ENCODE peak calls at places on chromosomes 13 and 19, in five cellular contexts. U, R, O, Y and F are unnamed samples. For H3K36me3, the result is how much of the 10 kb centered on the place peaks cover.

GRCh38 chr19:14770944-14771839 is 7.2 kb downstream of the ADGRE2 start:
- DNase-seq in U (no peak), R (no peak), O (no peak), Y (peak), F (no peak)

GRCh38 chr19:8526345-8527062 is 12.5 kb upstream of the ZNF414 start:
- DNase-seq in U (peak), R (peak), O (peak), Y (peak), F (peak)

GRCh38 chr13:45994752-45995151 is 57.8 kb downstream of the ZC3H13 start:
- DNase-seq in U (no peak), R (no peak), O (no peak), Y (no peak), F (no peak)

GRCh38 chr19:30666301-30666803 is 294.2 kb downstream of the ZNF536 start:
- DNase-seq in U (peak), R (peak), O (peak), Y (no peak), F (no peak)

GRCh38 chr13:50214514-50214913 is 199.3 kb downstream of the KCNRG start:
- DNase-seq in U (no peak), R (no peak), O (no peak), Y (no peak), F (no peak)

GRCh38 chr19:6092329-6093286 is 17.7 kb downstream of the RFX2 start:
- DNase-seq in U (no peak), R (peak), O (peak), Y (peak), F (peak)

GRCh38 chr19:46474211-46474610 is 2.8 kb upstream of the PNMA8A start:
- DNase-seq in U (no peak), R (no peak), O (no peak), Y (no peak), F (no peak)

GRCh38 chr13:110346661-110347067 is 39.6 kb downstream of the COL4A2 start:
- DNase-seq in U (no peak), R (no peak), O (no peak), Y (no peak), F (no peak)

GRCh38 chr13:49057176-49057575 is 81.5 kb downstream of the FNDC3A start:
- DNase-seq in U (no peak), R (no peak), O (no peak), Y (no peak), F (no peak)

GRCh38 chr19:610801-611505 is 21.3 kb downstream of the HCN2 start:
- DNase-seq in U (peak), R (peak), O (peak), Y (no peak), F (no peak)

GRCh38 chr13:105220063-105220462 is 1315.4 kb downstream of the EFNB2 start:
- DNase-seq in U (no peak), R (no peak), O (no peak), Y (no peak), F (no peak)

GRCh38 chr13:51541809-51542258 is 42.4 kb upstream of the WDFY2 start:
- DNase-seq in U (no peak), R (no peak), O (peak), Y (no peak), F (no peak)

GRCh38 chr13:94660695-94661324 is 51.5 kb downstream of the SOX21 start:
- DNase-seq in U (peak), R (no peak), O (peak), Y (no peak), F (no peak)

GRCh38 chr19:13425151-13425550 is 81.1 kb downstream of the CACNA1A start:
- DNase-seq in U (no peak), R (no peak), O (no peak), Y (no peak), F (no peak)

GRCh38 chr13:50292082-50292481 is 276.8 kb downstream of the KCNRG start:
- DNase-seq in U (no peak), R (no peak), O (no peak), Y (no peak), F (no peak)

GRCh38 chr19:47619763-47620162 is 10.8 kb downstream of the BICRA start:
- DNase-seq in U (no peak), R (no peak), O (no peak), Y (no peak), F (no peak)

GRCh38 chr13:75181906-75182305 is 300.1 kb downstream of the TBC1D4 start:
- DNase-seq in U (no peak), R (no peak), O (no peak), Y (no peak), F (no peak)

GRCh38 chr19:55175117-55175867 is 4.8 kb downstream of the SYT5 start:
- DNase-seq in U (no peak), R (no peak), O (no peak), Y (no peak), F (no peak)

GRCh38 chr13:43448605-43449004 is 338.2 kb downstream of the ENOX1 start:
- DNase-seq in U (no peak), R (no peak), O (no peak), Y (no peak), F (no peak)

GRCh38 chr19:4014541-4015491 is 7.3 kb downstream of the PIAS4 start:
- DNase-seq in U (peak), R (peak), O (no peak), Y (no peak), F (no peak)
- H3K36me3 ChIP-seq in U (under half), R (under half), O (half or more), Y (under half), F (half or more)

GRCh38 chr19:2429917-2430570 is 2.7 kb upstream of the TIMM13 start:
- DNase-seq in U (no peak), R (no peak), O (no peak), Y (no peak), F (no peak)

GRCh38 chr19:2426661-2427322 is 594 bp downstream of the TIMM13 start:
- DNase-seq in U (peak), R (no peak), O (peak), Y (no peak), F (no peak)

GRCh38 chr19:2428756-2429711 is 1.6 kb upstream of the TIMM13 start:
- DNase-seq in U (no peak), R (no peak), O (no peak), Y (no peak), F (no peak)

GRCh38 chr19:2427323-2428026 is at the start of gene TIMM13:
- DNase-seq in U (peak), R (peak), O (peak), Y (peak), F (peak)

DNA sequence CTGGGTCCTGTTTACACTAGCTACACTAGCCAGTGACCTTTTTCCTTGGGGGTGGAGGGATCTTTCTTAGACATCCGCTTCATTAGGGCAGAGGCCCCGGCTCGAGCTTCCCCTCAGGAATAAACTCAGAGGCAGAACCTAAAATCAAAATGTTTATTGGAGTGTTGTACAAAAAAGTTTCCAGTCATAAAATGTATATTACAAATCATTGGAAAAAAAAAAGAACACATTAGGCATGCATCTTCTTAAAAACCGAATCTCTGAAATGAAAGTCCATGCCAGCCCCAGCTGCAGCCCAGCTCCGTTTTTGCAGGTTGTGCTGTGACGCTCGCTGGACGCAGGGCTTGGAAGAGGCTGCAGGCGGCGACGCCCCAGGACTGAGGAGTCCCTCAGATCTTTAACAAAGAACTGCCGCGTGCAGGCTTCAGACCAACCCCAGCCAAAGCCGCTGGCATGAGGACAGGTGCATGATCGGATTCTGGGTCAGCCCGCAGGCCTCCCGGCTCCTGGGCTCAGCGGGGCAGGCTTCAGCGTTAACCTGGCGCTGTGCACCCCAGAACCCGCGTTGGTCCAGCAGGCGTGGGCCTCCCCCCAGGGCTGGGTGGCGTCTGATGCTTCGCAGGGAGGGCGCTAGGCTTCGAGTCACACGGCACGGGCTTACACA is 773 bp upstream of the TIMM13 start:
- DNase-seq in U (peak), R (no peak), O (peak), Y (no peak), F (no peak)
- TF ChIP-seq CTCF in U (no peak), R (no peak), O (no peak), Y (no peak), F (no peak)

DNA sequence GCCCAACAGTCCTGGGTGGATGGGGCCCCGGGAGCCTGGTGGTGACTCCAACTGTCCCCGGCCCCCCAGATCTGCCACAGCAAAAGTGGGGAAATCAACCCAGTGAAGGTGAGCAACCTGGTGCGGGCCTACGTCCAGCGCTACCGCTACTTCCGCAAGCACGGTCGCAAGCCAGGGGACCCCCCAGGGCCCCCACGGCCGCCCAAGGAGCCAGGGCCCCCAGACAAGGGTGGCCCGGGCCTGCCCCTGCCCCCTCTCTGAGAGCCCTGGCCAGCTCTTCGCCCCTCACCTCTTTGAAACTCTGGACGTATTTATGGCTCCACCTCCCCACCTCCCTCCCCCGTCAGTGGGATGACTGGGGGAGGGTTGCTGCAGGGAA is 7.5 kb downstream of the IRF3 start:
- DNase-seq in U (no peak), R (no peak), O (no peak), Y (no peak), F (no peak)
- H3K36me3 ChIP-seq in U (under half), R (half or more), O (half or more), Y (half or more), F (under half)

GRCh38 chr19:45076851-45077730 is 813 bp upstream of the ZNF296 start:
- DNase-seq in U (no peak), R (no peak), O (no peak), Y (no peak), F (no peak)

GRCh38 chr19:45079911-45080469 is 930 bp downstream of the GEMIN7 start:
- DNase-seq in U (no peak), R (no peak), O (no peak), Y (no peak), F (no peak)

GRCh38 chr19:45082170-45082569 is 3.1 kb downstream of the GEMIN7 start:
- DNase-seq in U (no peak), R (no peak), O (no peak), Y (no peak), F (no peak)

GRCh38 chr19:45078390-45079062 is 534 bp upstream of the GEMIN7 start:
- DNase-seq in U (no peak), R (no peak), O (no peak), Y (no peak), F (no peak)

DNA sequence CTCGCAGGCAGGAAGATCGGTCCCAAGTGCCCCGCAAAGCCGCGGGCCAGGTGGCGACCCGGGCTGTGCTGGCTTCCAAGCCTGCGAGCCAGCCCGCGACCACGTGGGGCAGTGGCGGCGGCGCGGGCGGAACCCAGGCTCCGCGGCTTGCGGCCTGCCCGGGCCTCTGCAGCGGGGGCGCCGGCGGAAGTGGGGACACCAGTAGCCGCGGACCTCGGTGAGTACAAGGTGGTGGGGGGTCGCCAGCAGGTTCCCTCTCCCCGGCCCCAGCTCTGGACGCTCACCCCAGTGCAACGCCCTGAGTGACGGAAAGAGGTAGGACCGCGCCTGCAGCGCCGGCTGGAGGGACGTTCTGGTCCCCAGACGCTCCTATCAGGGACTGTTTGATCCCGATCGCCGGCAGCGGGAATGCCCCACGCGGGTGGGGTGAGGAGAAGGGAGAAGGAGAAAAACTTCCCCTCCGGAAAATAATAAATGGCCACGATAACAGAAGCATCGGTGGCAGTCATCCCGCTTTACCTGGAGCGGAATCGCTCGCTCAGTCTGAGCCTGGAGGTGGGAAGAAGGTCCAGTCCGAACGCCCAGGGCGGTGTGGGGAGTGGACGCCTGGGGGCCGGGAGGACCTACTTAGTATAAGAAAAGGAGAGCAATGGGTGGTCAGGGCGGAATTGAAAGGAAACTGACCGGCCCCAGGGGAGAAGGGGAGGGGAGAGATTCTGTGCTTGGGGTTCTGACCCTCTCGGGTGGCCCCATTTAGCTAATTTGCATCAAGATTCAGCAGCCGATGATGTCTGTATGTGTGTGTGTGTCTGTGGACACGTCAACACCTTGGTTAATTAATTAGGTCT is at the start of gene GEMIN7:
- DNase-seq in U (peak), R (peak), O (peak), Y (peak), F (peak)
- TF ChIP-seq CTCF in U (no peak), R (peak), O (no peak), Y (no peak), F (no peak)